ENCODE peak calls at places on chromosomes 16 and 17, in five cellular contexts. K, B, T, F and U are unnamed samples.

GRCh38 chr16:81604960-81605383 is 160.4 kb downstream of the CMIP start:
- DNase-seq in K (no peak), B (no peak), T (peak; percentile 88), F (peak; percentile 75), U (peak; percentile 96)

GRCh38 chr17:38591759-38592241 is 14.0 kb downstream of the SRCIN1 start:
- DNase-seq in K (no peak), B (no peak), T (peak; percentile 20), F (no peak), U (peak; percentile 87)

GRCh38 chr16:14309001-14309886 is 238.1 kb downstream of the MRTFB start:
- DNase-seq in K (no peak), B (no peak), T (no peak), F (peak; percentile 39), U (peak; percentile 75)

GRCh38 chr17:13476722-13477121 is 125.0 kb downstream of the HS3ST3A1 start:
- DNase-seq in K (no peak), B (no peak), T (peak; percentile 54), F (peak; percentile 51), U (no peak)

GRCh38 chr16:89014611-89015230 is 37.7 kb upstream of the CBFA2T3 start:
- DNase-seq in K (no peak), B (no peak), T (no peak), F (no peak), U (peak; percentile 49)

GRCh38 chr17:40490289-40490853 is 11.1 kb downstream of the TNS4 start:
- DNase-seq in K (peak; percentile 32), B (no peak), T (peak; percentile 44), F (peak; percentile 81), U (peak; percentile 94)

GRCh38 chr17:69404398-69404797 is 10.1 kb upstream of the MAP2K6 start:
- DNase-seq in K (no peak), B (no peak), T (no peak), F (peak; percentile 55), U (no peak)

GRCh38 chr17:44000141-44000860 is 4.1 kb upstream of the NAGS start:
- DNase-seq in K (peak; percentile 37), B (no peak), T (no peak), F (no peak), U (peak; percentile 30)

GRCh38 chr17:40597168-40598020 is 32.1 kb upstream of the CCR7 start:
- DNase-seq in K (no peak), B (no peak), T (no peak), F (no peak), U (no peak)

GRCh38 chr17:27811961-27812360 is 11.6 kb upstream of the NOS2 start:
- DNase-seq in K (peak; percentile 2), B (no peak), T (no peak), F (no peak), U (no peak)

GRCh38 chr17:19672009-19672837 is 23.7 kb downstream of the ALDH3A2 start:
- DNase-seq in K (no peak), B (no peak), T (no peak), F (peak; percentile 8), U (peak; percentile 71)

DNA sequence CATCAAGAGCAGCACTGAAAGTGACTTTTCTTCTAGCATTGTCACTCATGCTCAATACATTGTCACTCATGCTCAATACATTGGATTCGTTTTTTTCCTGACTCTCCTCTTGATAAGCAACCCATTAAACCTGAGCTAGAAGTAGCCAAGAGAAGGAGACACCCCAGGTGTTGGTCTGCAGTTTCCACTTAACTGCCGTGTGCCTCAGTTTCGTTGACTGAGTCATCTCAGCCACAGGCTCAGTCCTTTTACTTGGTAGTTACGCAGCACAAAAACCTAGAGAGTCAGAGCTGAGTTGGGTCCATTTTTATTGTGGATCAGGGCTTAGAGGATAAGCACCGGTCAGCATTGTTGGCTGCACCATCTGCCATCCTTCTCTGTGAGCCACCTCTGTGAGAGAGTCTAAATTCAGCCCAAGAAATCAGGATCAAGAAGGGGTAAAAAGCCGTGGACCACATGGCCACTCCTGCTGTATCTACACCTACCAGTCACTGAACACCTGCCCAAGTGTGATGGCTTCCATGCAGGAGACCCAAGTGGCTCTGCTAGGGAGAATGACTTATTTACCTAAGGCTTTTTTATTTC is 11.3 kb downstream of the GINS2 start:
- DNase-seq in K (no peak), B (no peak), T (no peak), F (no peak), U (peak; percentile 61)
- H3K36me3 ChIP-seq in K (peaks cover 98% of the 10 kb centered on the region), B (peaks cover 64% of the 10 kb centered on the region), T (peaks cover 19% of the 10 kb centered on the region), F (peaks cover 25% of the 10 kb centered on the region), U (peaks cover 50% of the 10 kb centered on the region)

DNA sequence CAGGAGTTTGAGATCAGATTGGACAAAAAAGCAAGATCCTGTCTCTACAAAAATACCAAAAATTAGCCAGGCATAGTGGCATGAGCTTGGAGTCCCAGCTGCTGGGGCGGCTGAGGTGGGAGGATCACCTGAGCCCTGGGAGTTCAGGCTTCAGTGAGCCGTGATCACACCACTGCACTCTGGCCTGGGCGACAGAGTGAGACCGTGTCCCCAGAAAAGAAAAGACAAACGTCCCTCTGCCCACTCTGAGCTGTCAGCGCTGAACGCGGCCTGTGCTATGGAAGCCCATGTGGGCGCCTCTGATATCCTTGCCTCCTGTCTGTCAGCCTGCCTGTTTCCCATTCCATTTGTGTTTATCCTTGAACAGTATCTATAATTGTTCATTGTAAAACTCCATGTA is 50.8 kb downstream of the FOXK2 start:
- DNase-seq in K (no peak), B (no peak), T (no peak), F (no peak), U (peak; percentile 69)
- H4K20me1 ChIP-seq in K (peaks cover 15% of the 10 kb centered on the region), B (peaks cover 3% of the 10 kb centered on the region), T (peaks cover 69% of the 10 kb centered on the region), F (peaks cover 32% of the 10 kb centered on the region), U (peaks cover 26% of the 10 kb centered on the region)

GRCh38 chr16:79897087-79897443 is 296.5 kb upstream of the MAF start:
- DNase-seq in K (no peak), B (no peak), T (no peak), F (no peak), U (no peak)
- H3K36me3 ChIP-seq in K (no peaks in the 10 kb centered on the region), B (no peaks in the 10 kb centered on the region), T (no peaks in the 10 kb centered on the region), F (no peaks in the 10 kb centered on the region), U (no peaks in the 10 kb centered on the region)

DNA sequence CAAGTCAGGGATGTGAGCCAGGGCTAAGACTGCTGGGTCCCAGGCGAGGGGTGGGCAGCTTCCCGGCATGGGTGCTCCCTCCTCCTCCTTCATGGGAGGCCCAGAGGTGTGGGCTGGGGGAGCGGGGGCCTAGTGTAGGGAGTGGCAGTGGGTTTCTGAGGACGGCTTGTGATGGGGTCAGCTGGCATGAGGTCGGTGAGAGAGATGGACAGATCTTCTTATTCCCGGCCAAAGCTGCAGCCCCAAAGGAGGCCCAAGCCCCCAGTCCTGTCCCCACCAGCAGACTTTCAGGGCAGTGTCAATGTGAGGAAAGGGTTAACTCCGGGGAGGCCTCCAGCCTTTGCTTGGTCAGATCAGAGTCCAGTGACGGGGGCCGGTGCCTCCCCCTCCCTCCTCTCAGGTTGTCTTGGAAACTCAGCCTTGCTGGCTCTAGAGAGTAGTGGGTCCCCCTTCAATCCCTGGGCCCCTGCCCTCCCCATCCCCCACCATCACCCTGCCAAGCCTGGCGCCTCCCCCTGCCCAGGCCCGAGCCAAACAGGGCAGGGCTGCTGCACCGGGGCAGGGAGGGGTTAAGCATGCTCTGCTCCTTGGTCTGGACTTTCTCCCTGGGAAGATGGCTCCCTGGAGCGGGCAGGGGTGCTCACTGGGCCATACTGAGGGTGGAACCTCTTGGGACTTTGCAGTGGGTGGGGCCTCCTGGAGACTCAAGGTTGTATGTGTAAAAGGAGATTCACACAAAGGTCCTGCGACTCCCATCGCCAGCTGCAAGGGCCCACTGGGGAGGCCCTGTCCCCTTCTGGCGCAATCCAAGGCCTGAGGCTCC is 12.4 kb downstream of the NAT9 start:
- DNase-seq in K (no peak), B (no peak), T (no peak), F (no peak), U (peak; percentile 61)
- H4K20me1 ChIP-seq in K (peaks cover 22% of the 10 kb centered on the region), B (no peaks in the 10 kb centered on the region), T (peaks cover 16% of the 10 kb centered on the region), F (peaks cover 4% of the 10 kb centered on the region), U (peaks cover 4% of the 10 kb centered on the region)

GRCh38 chr17:48058393-48059124 is 10.4 kb downstream of the NFE2L1 start:
- DNase-seq in K (no peak), B (no peak), T (no peak), F (no peak), U (no peak)

GRCh38 chr17:48060249-48060648 is 12.1 kb downstream of the NFE2L1 start:
- DNase-seq in K (no peak), B (no peak), T (no peak), F (no peak), U (no peak)

GRCh38 chr17:48056879-48057278 is 8.7 kb downstream of the NFE2L1 start:
- DNase-seq in K (no peak), B (no peak), T (no peak), F (no peak), U (no peak)

GRCh38 chr17:48057626-48058025 is 9.5 kb downstream of the NFE2L1 start:
- DNase-seq in K (no peak), B (no peak), T (no peak), F (no peak), U (no peak)

GRCh38 chr17:48059125-48059668 is 11.0 kb downstream of the NFE2L1 start:
- DNase-seq in K (no peak), B (no peak), T (no peak), F (no peak), U (no peak)
- H3K36me3 ChIP-seq in K (peaks cover 86% of the 10 kb centered on the region), B (peaks cover 47% of the 10 kb centered on the region), T (peaks cover 46% of the 10 kb centered on the region), F (peaks cover 64% of the 10 kb centered on the region), U (peaks cover 69% of the 10 kb centered on the region)